ENCODE peak calls at places on chromosome 15, in four cellular contexts. P is hepatocyte, I is heart left ventricle, H is kidney. Q is an unnamed sample. For H3K9me3, the result is how much of the 10 kb centered on the place peaks cover.

GRCh38 chr15:36635681-36636080 is 56.3 kb downstream of the CDIN1 start:
- DNase-seq in P (no peak), I (no peak), H (no peak), Q (no peak)

GRCh38 chr15:65377105-65377975 is 462 bp downstream of the IGDCC3 start:
- DNase-seq in H (no peak), P (peak), I (no peak), Q (peak)

GRCh38 chr15:74843891-74844299 is 939 bp upstream of the ULK3 start:
- DNase-seq in H (peak), I (no peak), P (no peak), Q (no peak)

GRCh38 chr15:26866298-26867198 is at the start of gene GABRA5:
- DNase-seq in I (no peak), P (peak), H (no peak), Q (no peak)

GRCh38 chr15:78540955-78541743 is 905 bp downstream of the PSMA4 start:
- DNase-seq in I (no peak), P (no peak), H (no peak), Q (no peak)

GRCh38 chr15:40695469-40695910 is 516 bp downstream of the RAD51 start:
- DNase-seq in H (peak), P (peak), I (no peak), Q (no peak)

GRCh38 chr15:62769604-62770003 is 272.9 kb upstream of the TPM1 start:
- DNase-seq in I (no peak), P (no peak), H (no peak), Q (no peak)

GRCh38 chr15:31307270-31308184 is 19.1 kb upstream of the KLF13 start:
- DNase-seq in I (peak), P (no peak), H (no peak), Q (no peak)

GRCh38 chr15:55737373-55737772 is 5.6 kb downstream of the PRTG start:
- DNase-seq in I (no peak), P (peak), H (no peak), Q (no peak)

GRCh38 chr15:62066663-62067447 is at the start of gene C2CD4A:
- DNase-seq in P (peak), I (peak), H (peak), Q (peak)

GRCh38 chr15:43095708-43096347 is 10.0 kb downstream of the UBR1 start:
- DNase-seq in I (no peak), H (no peak), P (no peak), Q (no peak)

GRCh38 chr15:95590533-95591044 is 739.9 kb upstream of the NR2F2 start:
- DNase-seq in P (no peak), H (no peak), I (no peak), Q (no peak)

GRCh38 chr15:65595960-65596359 is 15.0 kb downstream of the INTS14 start:
- DNase-seq in P (no peak), I (no peak), H (no peak), Q (no peak)

GRCh38 chr15:74573987-74574386 is 33.0 kb downstream of the ARID3B start:
- DNase-seq in P (no peak), H (no peak), I (no peak), Q (no peak)

GRCh38 chr15:57138260-57138895 is 219.9 kb downstream of the TCF12 start:
- DNase-seq in P (peak), I (no peak), H (no peak), Q (no peak)

GRCh38 chr15:29568840-29569532 is 253.3 kb downstream of the TJP1 start:
- DNase-seq in I (no peak), P (peak), H (no peak), Q (no peak)
- TF ChIP-seq CTCF in I (peak), P (peak), H (peak), Q (peak)

DNA sequence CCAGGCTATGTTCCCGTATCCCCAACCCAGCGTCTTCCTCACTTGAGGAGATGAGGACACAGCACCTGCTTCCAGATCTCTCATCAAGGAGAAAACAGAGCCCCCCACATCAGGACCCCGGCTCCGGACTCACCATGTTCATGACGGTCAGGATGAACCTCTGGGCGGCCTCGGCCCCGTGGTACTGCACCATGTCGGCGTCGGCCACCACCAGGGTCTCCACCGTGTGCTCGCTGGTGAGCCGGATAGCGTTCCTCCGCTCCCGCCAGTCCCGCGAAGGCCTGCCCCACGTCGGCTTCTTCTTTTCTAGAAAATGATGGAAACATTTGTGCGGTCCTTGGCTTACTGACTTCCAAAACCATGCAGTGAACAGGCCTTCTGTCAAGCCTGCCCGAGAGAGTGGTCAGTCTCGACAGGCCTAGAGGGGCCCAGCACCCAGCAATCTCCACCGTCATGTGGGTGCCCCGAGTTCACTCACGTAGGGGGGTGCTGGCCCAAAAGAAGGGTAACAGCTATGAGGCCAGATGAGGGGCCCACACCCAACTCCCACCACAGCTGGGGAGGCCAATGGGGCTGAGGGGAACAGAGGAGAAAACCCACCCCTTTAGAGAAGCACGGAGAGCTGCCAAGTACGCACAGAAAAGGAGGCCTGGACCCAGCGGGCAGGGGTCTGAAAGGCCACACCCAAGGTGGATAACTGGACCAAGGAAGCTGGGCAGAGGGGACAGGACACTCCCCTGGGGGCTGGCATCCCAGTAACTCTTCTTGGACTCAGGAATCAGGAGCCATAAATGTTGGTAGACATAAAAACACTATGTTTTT is 60.5 kb downstream of the ADAMTS17 start:
- DNase-seq in H (no peak), P (no peak), I (no peak), Q (no peak)
- H3K9me3 ChIP-seq in H (under half), P (under half), I (under half), Q (under half)

GRCh38 chr15:51828621-51829359 is 663 bp upstream of the TMOD3 start:
- DNase-seq in P (no peak), H (no peak), I (no peak), Q (no peak)
- H3K27ac ChIP-seq in P (peak), H (no peak), I (peak), Q (peak)

DNA sequence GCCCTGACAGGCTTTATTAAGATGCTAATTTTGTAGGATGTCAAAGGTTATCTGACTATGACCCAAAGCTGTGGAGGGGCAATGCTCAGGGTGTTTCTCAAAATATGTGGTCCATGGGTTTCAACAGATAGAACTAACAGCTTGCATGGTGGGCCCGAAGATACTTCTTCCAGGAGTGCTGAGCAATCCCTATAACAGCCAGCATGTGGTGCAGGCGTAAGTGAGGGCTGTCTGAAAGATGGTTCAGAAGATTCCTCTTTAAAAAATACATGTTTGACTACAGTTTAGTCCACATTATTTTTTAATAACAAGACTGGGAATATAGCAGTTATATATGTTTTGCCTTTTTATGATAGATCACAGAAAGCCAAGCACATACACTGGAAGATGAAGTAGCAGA is 7.6 kb downstream of the SCG3 start:
- DNase-seq in I (no peak), H (no peak), P (no peak), Q (no peak)
- TF ChIP-seq CTCF in I (no peak), H (no peak), P (no peak), Q (peak)

DNA sequence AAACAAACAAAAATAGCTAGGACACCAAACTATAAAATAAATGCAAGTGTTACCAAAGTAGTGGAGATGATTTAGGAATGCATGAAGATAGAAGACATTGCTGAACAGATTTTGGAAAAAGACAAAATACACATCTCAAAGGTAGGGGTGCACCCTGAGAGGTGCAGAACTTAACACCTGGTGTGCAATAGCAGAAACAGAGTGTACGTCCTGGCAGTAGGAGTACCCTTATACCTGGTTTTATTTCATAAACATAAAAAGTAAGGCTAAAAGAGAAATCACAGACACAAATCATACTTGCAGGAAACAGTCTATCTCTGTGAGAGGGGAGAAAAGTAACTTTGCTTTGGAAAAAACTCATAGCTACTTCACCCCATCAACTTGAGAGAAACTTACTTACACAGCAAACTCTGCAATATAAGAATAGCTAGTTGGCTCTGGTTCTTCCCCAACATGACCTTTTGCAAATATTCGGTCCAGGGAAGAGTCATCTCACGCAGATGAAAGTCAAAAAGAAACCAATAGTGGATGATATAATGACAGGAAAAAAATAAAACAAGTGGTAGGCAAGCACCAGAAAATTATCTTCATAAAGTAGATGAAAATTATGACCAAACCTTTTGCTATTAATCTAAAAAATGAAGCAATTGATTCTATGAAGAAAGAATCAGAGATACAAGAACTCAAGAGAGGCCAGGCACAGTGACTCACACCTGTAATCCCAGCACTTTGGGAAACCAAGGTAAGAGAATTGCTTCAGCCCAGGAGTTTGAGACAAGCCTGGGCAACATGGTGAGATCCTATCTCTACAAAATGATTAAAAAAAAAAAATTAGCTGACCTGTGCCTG is 108.9 kb upstream of the BNIP2 start:
- DNase-seq in I (no peak), H (no peak), P (no peak), Q (no peak)
- H3K9me3 ChIP-seq in I (under half), H (under half), P (under half), Q (under half)

DNA sequence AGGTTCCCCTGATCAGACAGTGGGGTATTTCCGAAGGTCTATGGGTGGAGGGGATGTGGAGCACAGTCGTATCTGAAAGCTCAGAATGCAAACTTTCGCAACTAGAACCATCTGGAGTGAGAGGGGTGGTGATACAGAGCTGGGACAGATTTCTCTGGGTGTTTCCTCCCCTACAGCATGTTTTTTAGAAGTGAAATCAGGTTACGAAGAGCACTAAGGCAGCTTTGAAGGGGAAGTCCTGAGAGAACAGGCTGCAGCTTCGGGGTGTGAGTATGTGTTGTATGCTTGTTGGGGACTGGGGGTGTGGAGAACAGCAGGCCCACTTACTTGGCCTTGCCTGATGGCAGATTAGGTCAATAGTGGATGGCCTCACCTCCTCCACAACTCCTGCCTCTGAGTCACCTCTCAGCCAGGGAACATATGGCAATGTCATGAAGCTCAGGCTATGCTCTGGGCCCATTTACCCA is 107.1 kb upstream of the RASGRP1 start:
- DNase-seq in I (no peak), H (no peak), P (no peak), Q (no peak)
- H3K27ac ChIP-seq in I (no peak), H (no peak), P (no peak), Q (no peak)

GRCh38 chr15:86316216-86316615 is 236.5 kb downstream of the AGBL1 start:
- DNase-seq in P (no peak), H (no peak), I (no peak), Q (no peak)

GRCh38 chr15:86311568-86312280 is 232.1 kb downstream of the AGBL1 start:
- DNase-seq in H (no peak), I (no peak), P (no peak), Q (no peak)

GRCh38 chr15:86316699-86317378 is 237.2 kb downstream of the AGBL1 start:
- DNase-seq in I (no peak), H (no peak), P (no peak), Q (no peak)

GRCh38 chr15:86317379-86317745 is 237.7 kb downstream of the AGBL1 start:
- DNase-seq in H (no peak), P (no peak), I (no peak), Q (no peak)
- TF ChIP-seq CTCF in H (no peak), P (no peak), I (no peak), Q (no peak)

GRCh38 chr15:81729340-81729739 is 316.5 kb downstream of the MEX3B start:
- DNase-seq in P (no peak), I (no peak), H (no peak), Q (no peak)
- H3K9me3 ChIP-seq in P (under half), I (under half), H (under half), Q (under half)

DNA sequence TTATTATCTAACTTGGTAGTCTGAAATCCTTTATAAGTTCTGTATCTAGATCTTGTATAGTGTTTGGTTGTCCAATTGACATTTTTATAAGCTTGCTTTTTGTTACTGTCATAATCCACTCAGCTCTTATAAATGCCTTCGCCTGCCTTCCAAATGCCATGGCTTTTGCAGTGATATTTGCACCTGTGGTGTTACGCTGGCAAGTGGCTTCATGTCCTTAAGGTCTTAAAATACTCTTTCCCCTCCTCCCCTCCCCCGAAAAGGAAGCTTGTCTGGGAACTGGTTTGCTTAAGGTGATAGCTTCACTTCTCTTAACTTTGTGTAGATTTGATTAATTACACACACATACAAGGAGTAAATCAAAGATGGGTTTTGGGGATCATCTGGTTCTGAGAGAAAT is 62.0 kb downstream of the ABHD2 start:
- DNase-seq in P (no peak), H (no peak), I (no peak), Q (no peak)
- H3K27ac ChIP-seq in P (peak), H (no peak), I (peak), Q (peak)